ENCODE peak calls at places on chromosomes 2 and 18, in five cellular contexts. R is stimulated activated CD4-positive, alpha-beta T cell treated with anti-CD3 and anti-CD28 coated beads, Interleukin-4, amount 100 ng/mL, for 48 hours; P is activated gamma-delta T cell treated with Interleukin-2 at 50 U/mL for 16 hours; U is RWPE1; N is gastrocnemius medialis. M is an unnamed sample.

GRCh38 chr2:45978302-45978859 is 318.8 kb upstream of the EPAS1 start:
- DNase-seq in U (no peak), R (no peak), N (no peak), P (no peak), M (no peak)

GRCh38 chr2:224308267-224308911 is 93.5 kb downstream of the FAM124B start:
- DNase-seq in N (no peak), R (no peak), U (no peak), P (no peak), M (no peak)

GRCh38 chr2:20050104-20050711 is 1.2 kb downstream of the LAPTM4A start:
- DNase-seq in R (no peak), N (no peak), U (peak), P (peak), M (no peak)

GRCh38 chr2:189580662-189581353 is at the start of gene SLC40A1:
- DNase-seq in R (peak), P (peak), N (peak), U (peak), M (peak)

GRCh38 chr2:132416080-132416911 is at the start of gene GPR39:
- DNase-seq in N (peak), P (no peak), U (peak), R (no peak), M (peak)

GRCh38 chr2:66436546-66436945 is 1.6 kb downstream of the MEIS1 start:
- DNase-seq in U (no peak), R (no peak), P (no peak), N (no peak), M (no peak)

GRCh38 chr2:238127165-238128060 is 11.1 kb upstream of the KLHL30 start:
- DNase-seq in R (no peak), U (no peak), P (no peak), N (no peak), M (peak)

GRCh38 chr2:158953926-158954763 is 14.3 kb upstream of the TANC1 start:
- DNase-seq in R (peak), U (peak), N (no peak), P (no peak), M (peak)

GRCh38 chr2:237393523-237393922 is 20.4 kb downstream of the COL6A3 start:
- DNase-seq in R (no peak), P (no peak), U (no peak), N (no peak), M (no peak)

GRCh38 chr2:6011871-6012380 is 319.7 kb downstream of the SOX11 start:
- DNase-seq in P (no peak), N (no peak), U (no peak), R (no peak), M (no peak)

GRCh38 chr2:241035818-241036396 is 37.5 kb downstream of the SNED1 start:
- DNase-seq in R (no peak), P (peak), U (no peak), N (no peak), M (no peak)

GRCh38 chr2:240237609-240238151 is 97.2 kb upstream of the OTOS start:
- DNase-seq in U (peak), P (no peak), N (no peak), R (no peak), M (peak)

GRCh38 chr2:18404708-18405107 is 155.7 kb downstream of the RDH14 start:
- DNase-seq in U (no peak), N (no peak), R (no peak), P (no peak), M (no peak)

GRCh38 chr2:20609995-20610357 is 40.9 kb downstream of the HS1BP3 start:
- DNase-seq in R (no peak), N (no peak), P (no peak), U (no peak), M (no peak)

GRCh38 chr2:58010599-58010998 is 36.0 kb upstream of the VRK2 start:
- DNase-seq in U (no peak), P (no peak), R (no peak), N (no peak), M (no peak)

GRCh38 chr18:74990563-74991081 is 218.3 kb downstream of the PTGR3 start:
- DNase-seq in U (no peak), P (no peak), R (no peak), N (no peak), M (no peak)

GRCh38 chr2:46780411-46780800 is 135.2 kb downstream of the MCFD2 start:
- DNase-seq in P (no peak), N (no peak), U (no peak), R (no peak), M (no peak)

GRCh38 chr18:9824474-9824832 is 61.3 kb upstream of the TXNDC2 start:
- DNase-seq in P (no peak), R (no peak), U (no peak), N (peak), M (peak)

GRCh38 chr2:11738589-11739436 is 7.6 kb upstream of the LPIN1 start:
- DNase-seq in P (no peak), U (no peak), N (peak), R (no peak), M (peak)

GRCh38 chr2:73914667-73915066 is 12.0 kb upstream of the DGUOK start:
- DNase-seq in U (no peak), P (no peak), R (no peak), N (no peak), M (no peak)

GRCh38 chr2:112799291-112799975 is 15.1 kb upstream of the IL1A start:
- DNase-seq in R (no peak), N (no peak), P (no peak), U (no peak), M (no peak)

GRCh38 chr18:51614967-51615571 is 417.6 kb upstream of the MEX3C start:
- DNase-seq in P (no peak), R (no peak), U (peak), N (no peak), M (no peak)

GRCh38 chr2:36556847-36557246 is 41.1 kb downstream of the FEZ2 start:
- DNase-seq in U (no peak), P (no peak), R (no peak), N (no peak), M (peak)

GRCh38 chr2:65329551-65329950 is 101.9 kb downstream of the ACTR2 start:
- DNase-seq in U (no peak), P (no peak), N (no peak), R (no peak), M (no peak)

GRCh38 chr2:209809256-209809655 is 37.6 kb downstream of the UNC80 start:
- DNase-seq in N (no peak), U (no peak), P (no peak), R (no peak), M (no peak)

GRCh38 chr2:133518646-133519344 is 49.5 kb downstream of the NCKAP5 start:
- DNase-seq in U (no peak), P (no peak), N (no peak), R (no peak), M (no peak)

GRCh38 chr18:70058916-70059315 is 111.2 kb upstream of the CD226 start:
- DNase-seq in R (no peak), P (no peak), U (no peak), N (no peak), M (no peak)

GRCh38 chr2:106232633-106233032 is 38.5 kb upstream of the UXS1 start:
- DNase-seq in N (no peak), U (no peak), R (no peak), P (no peak), M (no peak)

GRCh38 chr2:36582556-36583350 is 15.2 kb downstream of the FEZ2 start:
- DNase-seq in U (no peak), P (no peak), N (no peak), R (no peak), M (no peak)

GRCh38 chr2:119255760-119256573 is 32.3 kb downstream of the STEAP3 start:
- DNase-seq in N (no peak), U (peak), R (no peak), P (no peak), M (peak)

GRCh38 chr2:211408485-211408884 is 852.1 kb downstream of the CPS1 start:
- DNase-seq in R (no peak), P (no peak), N (no peak), U (peak), M (no peak)

GRCh38 chr2:60867848-60868247 is 13.5 kb upstream of the REL start:
- DNase-seq in R (no peak), N (no peak), U (no peak), P (peak), M (no peak)

GRCh38 chr18:42330296-42330695 is 375.3 kb downstream of the PIK3C3 start:
- DNase-seq in N (no peak), R (no peak), P (no peak), U (no peak), M (no peak)

GRCh38 chr2:114729025-114729424 is 286.6 kb downstream of the DPP10 start:
- DNase-seq in P (no peak), U (peak), R (no peak), N (no peak), M (no peak)

GRCh38 chr2:239567786-239568185 is 167.0 kb upstream of the HDAC4 start:
- DNase-seq in N (no peak), R (no peak), P (no peak), U (no peak), M (no peak)

M was measured in foreskin fibroblast.